ENCODE peak calls at places on chromosomes 4 and X, in eight cellular contexts. L is upper lobe of left lung, P is endothelial cell of umbilical vein, U is testis, N is stomach, G is spleen, S is adrenal gland, V is body of pancreas. E is an unnamed sample.

GRCh38 chr4:76084542-76084941 is 10.0 kb downstream of the ART3 start:
- DNase-seq in U (no peak), V (no peak), L (no peak), N (no peak), G (no peak), P (no peak), S (no peak), E (no peak)

GRCh38 chr4:74364649-74365491 is at the start of gene EREG:
- DNase-seq in U (peak; percentile 15), G (peak; percentile 84), L (peak; percentile 44), V (no peak), S (no peak), N (no peak), P (peak; percentile 36), E (peak; percentile 64)

GRCh38 chr4:11625206-11625605 is 196.5 kb upstream of the HS3ST1 start:
- DNase-seq in S (no peak), U (no peak), L (no peak), V (no peak), P (peak; percentile 78), N (no peak), G (no peak), E (no peak)

GRCh38 chrX:45591650-45592049 is 391.0 kb upstream of the DIPK2B start:
- DNase-seq in U (no peak), G (no peak), P (no peak), V (no peak), S (no peak), N (no peak), L (peak; percentile 53), E (no peak)

GRCh38 chrX:116230136-116230886 is 59.8 kb downstream of the AGTR2 start:
- DNase-seq in N (no peak), G (no peak), S (no peak), U (no peak), V (no peak), L (no peak), P (no peak), E (no peak)

GRCh38 chr4:133856736-133857355 is 344.7 kb downstream of the PABPC4L start:
- DNase-seq in N (no peak), G (no peak), S (no peak), V (no peak), P (no peak), U (no peak), L (no peak), E (no peak)

GRCh38 chrX:20350598-20350997 is 83.9 kb upstream of the RPS6KA3 start:
- DNase-seq in V (no peak), G (no peak), S (no peak), U (no peak), P (no peak), N (no peak), L (no peak), E (no peak)

GRCh38 chr4:10981611-10982010 is 297.0 kb upstream of the CLNK start:
- DNase-seq in G (no peak), S (no peak), P (no peak), L (no peak), N (no peak), U (no peak), V (no peak), E (no peak)

GRCh38 chr4:16693040-16693506 is 205.4 kb downstream of the LDB2 start:
- DNase-seq in N (no peak), V (no peak), U (peak; percentile 51), S (no peak), L (no peak), G (no peak), P (no peak), E (no peak)

GRCh38 chrX:111652719-111653118 is 28.3 kb upstream of the ALG13 start:
- DNase-seq in N (no peak), P (no peak), G (no peak), U (no peak), L (no peak), S (no peak), V (no peak), E (no peak)

GRCh38 chrX:13125188-13125587 is 80.8 kb upstream of the FAM9C start:
- DNase-seq in S (peak; percentile 24), U (no peak), V (no peak), P (no peak), G (no peak), N (no peak), L (no peak), E (no peak)

GRCh38 chrX:13120017-13120416 is 75.6 kb upstream of the FAM9C start:
- DNase-seq in N (peak; percentile 81), L (peak; percentile 31), G (no peak), P (peak; percentile 70), S (no peak), V (peak; percentile 69), U (peak; percentile 48), E (no peak)

GRCh38 chrX:13123857-13124345 is 79.5 kb upstream of the FAM9C start:
- DNase-seq in P (peak; percentile 93), U (no peak), S (no peak), V (no peak), N (no peak), G (no peak), L (no peak), E (no peak)

GRCh38 chrX:13121020-13121419 is 76.6 kb upstream of the FAM9C start:
- DNase-seq in U (no peak), G (no peak), P (no peak), V (no peak), N (no peak), L (no peak), S (no peak), E (no peak)

DNA sequence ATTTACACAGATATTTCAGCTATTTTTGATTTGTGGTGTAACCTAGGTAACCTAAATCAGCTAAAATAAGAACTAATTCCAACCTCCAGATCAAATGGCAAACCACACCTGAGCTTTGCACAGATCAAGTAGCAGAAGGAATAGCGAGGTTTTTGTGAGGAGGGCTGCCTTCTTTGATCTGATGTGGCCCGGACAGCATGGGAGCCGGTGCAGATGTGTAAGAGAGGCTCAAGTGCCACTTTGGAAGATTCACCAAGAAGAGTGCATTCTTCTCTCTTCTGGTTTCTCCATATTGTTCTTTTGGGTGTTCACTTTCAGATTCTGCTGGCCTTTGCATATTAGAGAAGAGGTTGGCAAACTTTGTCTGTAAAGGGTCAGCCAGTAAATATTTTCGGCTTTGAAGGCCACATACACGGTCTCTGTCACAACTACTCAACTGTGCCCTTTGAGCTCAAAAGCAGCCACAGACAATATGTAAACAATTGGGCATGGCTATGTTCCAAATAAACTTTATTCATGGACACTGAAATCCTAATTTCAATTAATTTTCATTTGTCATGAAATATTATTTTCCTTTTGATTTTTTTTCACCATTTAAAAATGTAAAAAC is 78.9 kb upstream of the FAM9C start:
- DNase-seq in L (no peak), V (no peak), G (no peak), P (no peak), N (no peak), U (no peak), S (no peak), E (no peak)
- TF ChIP-seq POLR2A in L (no peak), V (no peak), G (no peak), P (no peak), N (no peak), U (no peak), S (no peak), E (no peak)

DNA sequence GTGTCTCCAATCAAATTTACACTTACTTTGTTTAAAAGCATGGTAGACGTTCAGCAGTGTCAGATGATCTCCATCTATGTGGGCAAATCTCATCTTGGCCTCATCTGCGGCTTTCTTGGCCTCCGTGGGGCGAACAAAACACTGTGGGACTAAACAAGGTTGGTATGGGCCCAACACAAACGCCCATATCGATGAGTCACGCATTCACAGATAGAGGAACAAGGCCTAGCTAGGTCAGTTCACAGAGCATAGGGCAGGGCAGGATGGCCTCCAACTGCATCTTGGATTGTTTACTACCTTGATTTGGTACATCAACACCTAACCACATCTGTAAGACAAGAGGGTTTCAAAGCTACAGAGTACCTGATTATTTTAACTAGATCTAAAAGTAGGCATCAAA is 47.3 kb downstream of the DHX15 start:
- DNase-seq in G (no peak), U (no peak), L (no peak), N (no peak), S (no peak), V (no peak), P (no peak), E (no peak)
- H3K36me3 ChIP-seq in G (peaks cover 81% of the 10 kb centered on the region), U (no peaks in the 10 kb centered on the region), L (peaks cover 8% of the 10 kb centered on the region), N (peaks cover 89% of the 10 kb centered on the region), S (peaks cover 32% of the 10 kb centered on the region), V (peaks cover 16% of the 10 kb centered on the region), P (peaks cover 9% of the 10 kb centered on the region), E (no peaks in the 10 kb centered on the region)

DNA sequence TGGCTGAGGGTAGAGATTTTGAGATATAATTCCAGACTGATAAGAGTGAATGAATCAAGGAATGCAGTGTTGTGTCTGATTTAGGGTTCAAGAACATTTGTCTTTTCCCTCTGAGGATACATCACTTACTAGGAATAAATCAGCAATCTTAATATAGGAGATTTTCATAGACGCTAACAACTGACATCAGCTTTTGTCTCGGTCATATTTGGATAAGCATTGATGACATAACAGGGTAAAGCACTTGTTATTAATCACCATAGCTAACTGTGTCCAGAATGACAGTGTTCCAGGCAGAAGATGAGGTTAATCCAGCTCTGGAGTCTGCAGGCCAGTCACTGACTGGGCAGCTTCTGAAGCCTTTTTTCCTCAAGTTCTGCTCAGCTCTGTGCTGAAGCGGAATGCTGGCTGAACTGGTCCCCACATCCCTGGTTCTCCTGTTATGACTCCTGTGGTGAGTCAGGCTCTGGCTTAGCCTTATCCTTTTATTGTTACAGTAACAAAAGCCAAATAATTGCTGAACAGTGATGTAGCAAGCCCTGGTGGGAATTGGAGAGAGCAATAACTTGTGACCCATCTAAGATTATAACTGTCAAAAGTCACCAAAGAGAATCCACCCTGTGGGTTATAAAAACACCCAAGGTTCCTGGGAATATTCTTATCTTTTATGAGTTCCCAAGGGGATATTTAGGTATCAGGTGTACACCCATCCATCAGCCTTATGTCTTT is 41.8 kb downstream of the FNIP2 start:
- DNase-seq in S (peak; percentile 77), L (peak; percentile 70), U (peak; percentile 69), V (peak; percentile 39), N (peak; percentile 58), P (peak; percentile 95), G (no peak), E (no peak)
- TF ChIP-seq POLR2A in S (no peak), L (no peak), U (no peak), V (no peak), N (no peak), P (no peak), G (no peak), E (no peak)

GRCh38 chr4:169940460-169940859 is 85.7 kb downstream of the MFAP3L start:
- DNase-seq in U (no peak), N (no peak), L (no peak), P (no peak), S (no peak), G (no peak), V (no peak), E (no peak)

GRCh38 chr4:169948271-169948670 is 77.9 kb downstream of the MFAP3L start:
- DNase-seq in G (no peak), S (no peak), V (no peak), N (no peak), P (no peak), U (no peak), L (no peak), E (no peak)

GRCh38 chr4:169941141-169941540 is 85.1 kb downstream of the MFAP3L start:
- DNase-seq in U (no peak), P (no peak), G (no peak), L (no peak), N (no peak), V (no peak), S (no peak), E (no peak)

DNA sequence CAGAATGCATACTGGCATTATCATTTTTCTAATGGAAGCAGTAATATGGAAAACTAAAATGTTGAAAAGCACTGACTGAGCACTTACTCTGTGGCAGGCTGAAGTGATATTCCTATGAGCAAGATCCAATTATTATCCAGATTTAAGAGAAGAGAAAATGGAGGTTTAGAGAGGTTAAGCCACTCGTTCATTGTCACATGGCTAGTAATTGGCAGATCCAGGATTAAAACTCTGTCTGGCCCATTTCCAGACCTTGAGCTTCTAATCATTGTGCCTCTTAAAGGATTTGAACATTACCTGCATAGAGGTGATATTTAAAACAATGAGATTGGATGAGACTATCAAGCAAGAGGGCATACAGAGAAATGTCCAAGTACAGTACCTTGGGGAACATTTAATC is 80.6 kb downstream of the MFAP3L start:
- DNase-seq in V (no peak), S (no peak), P (no peak), L (no peak), U (no peak), G (no peak), N (no peak), E (no peak)
- H3K36me3 ChIP-seq in V (no peaks in the 10 kb centered on the region), S (no peaks in the 10 kb centered on the region), P (no peaks in the 10 kb centered on the region), L (no peaks in the 10 kb centered on the region), U (no peaks in the 10 kb centered on the region), G (no peaks in the 10 kb centered on the region), N (no peaks in the 10 kb centered on the region), E (no peaks in the 10 kb centered on the region)

E was measured in Peyer's patch.